ENCODE peak calls at places on chromosome 20, in five cellular contexts. One of them, this sample, is unnamed.

GRCh38 chr20:44461142-44461802 is 14.4 kb upstream of the TTPAL start:
- DNase-seq in CD8-positive, alpha-beta T cell: no peak
- DNase-seq in Panc1: no peak
- DNase-seq in RKO: no peak
- DNase-seq in AG08396: no peak
- DNase-seq in this sample: no peak

GRCh38 chr20:3297096-3297411 is 58.1 kb upstream of the SLC4A11 start:
- DNase-seq in AG08396: no peak
- DNase-seq in CD8-positive, alpha-beta T cell: no peak
- DNase-seq in RKO: no peak
- DNase-seq in Panc1: no peak
- DNase-seq in this sample: no peak

GRCh38 chr20:9543214-9543613 is 28.8 kb downstream of the LAMP5 start:
- DNase-seq in CD8-positive, alpha-beta T cell: no peak
- DNase-seq in RKO: no peak
- DNase-seq in AG08396: no peak
- DNase-seq in Panc1: no peak
- DNase-seq in this sample: no peak

GRCh38 chr20:22450540-22450939 is 133.8 kb downstream of the FOXA2 start:
- DNase-seq in CD8-positive, alpha-beta T cell: no peak
- DNase-seq in AG08396: no peak
- DNase-seq in Panc1: no peak
- DNase-seq in RKO: no peak
- DNase-seq in this sample: no peak

GRCh38 chr20:6160736-6161135 is 37.9 kb upstream of the FERMT1 start:
- DNase-seq in Panc1: no peak
- DNase-seq in RKO: no peak
- DNase-seq in AG08396: no peak
- DNase-seq in CD8-positive, alpha-beta T cell: no peak
- DNase-seq in this sample: no peak

GRCh38 chr20:33685328-33686007 is 717 bp downstream of the E2F1 start:
- DNase-seq in RKO: peak; percentile 79
- DNase-seq in Panc1: no peak
- DNase-seq in AG08396: peak; percentile 69
- DNase-seq in CD8-positive, alpha-beta T cell: no peak
- DNase-seq in this sample: peak; percentile 68

GRCh38 chr20:58906894-58907293 is 54.4 kb downstream of the GNAS start:
- DNase-seq in RKO: no peak
- DNase-seq in Panc1: no peak
- DNase-seq in AG08396: no peak
- DNase-seq in CD8-positive, alpha-beta T cell: no peak
- DNase-seq in this sample: peak; percentile 44

GRCh38 chr20:20297181-20297580 is 70.7 kb upstream of the INSM1 start:
- DNase-seq in AG08396: no peak
- DNase-seq in Panc1: no peak
- DNase-seq in CD8-positive, alpha-beta T cell: no peak
- DNase-seq in RKO: no peak
- DNase-seq in this sample: no peak

GRCh38 chr20:44051661-44052000 is 135.4 kb downstream of the JPH2 start:
- DNase-seq in Panc1: no peak
- DNase-seq in RKO: no peak
- DNase-seq in AG08396: no peak
- DNase-seq in CD8-positive, alpha-beta T cell: no peak
- DNase-seq in this sample: no peak

GRCh38 chr20:63500151-63500901 is 1.4 kb upstream of the EEF1A2 start:
- DNase-seq in Panc1: no peak
- DNase-seq in AG08396: no peak
- DNase-seq in CD8-positive, alpha-beta T cell: no peak
- DNase-seq in RKO: no peak
- DNase-seq in this sample: no peak

GRCh38 chr20:5033566-5033965 is 32.3 kb upstream of the SLC23A2 start:
- DNase-seq in AG08396: peak; percentile 29
- DNase-seq in Panc1: no peak
- DNase-seq in RKO: no peak
- DNase-seq in CD8-positive, alpha-beta T cell: no peak
- DNase-seq in this sample: no peak

GRCh38 chr20:25496968-25497401 is 88.3 kb downstream of the NINL start:
- DNase-seq in AG08396: no peak
- DNase-seq in RKO: peak; percentile 62
- DNase-seq in Panc1: peak; percentile 64
- DNase-seq in CD8-positive, alpha-beta T cell: no peak
- DNase-seq in this sample: no peak